ENCODE peak calls at places on chromosome 7, in five cellular contexts. S is cerebellum; I is stimulated activated CD4-positive, alpha-beta T cell treated with anti-CD3 and anti-CD28 coated beads, Interleukin-1b, Interleukin-23, amount 100 ng/mL, for 24 hours; Y is activated naive CD4-positive, alpha-beta T cell; A is cardiac septum. B is an unnamed sample.

GRCh38 chr7:108138911-108139310 is 8.8 kb upstream of the LAMB4 start:
- DNase-seq in S (no peak), I (no peak), Y (no peak), A (no peak), B (no peak)

GRCh38 chr7:5525271-5526189 is 101.9 kb upstream of the TNRC18 start:
- DNase-seq in S (no peak), I (no peak), Y (no peak), A (no peak), B (no peak)

GRCh38 chr7:211715-212058 is 19.3 kb downstream of the FAM20C start:
- DNase-seq in S (no peak), I (no peak), Y (no peak), A (no peak), B (no peak)

GRCh38 chr7:157410831-157411556 is 74.2 kb downstream of the DNAJB6 start:
- DNase-seq in S (no peak), I (no peak), Y (no peak), A (no peak), B (no peak)

GRCh38 chr7:39948375-39948774 is 1.7 kb upstream of the CDK13 start:
- DNase-seq in S (no peak), I (no peak), Y (no peak), A (no peak), B (no peak)

GRCh38 chr7:4634166-4634565 is 47.9 kb upstream of the FOXK1 start:
- DNase-seq in S (no peak), I (no peak), Y (no peak), A (no peak), B (no peak)

GRCh38 chr7:35749548-35749947 is 51.3 kb upstream of the SEPTIN7 start:
- DNase-seq in S (no peak), I (no peak), Y (no peak), A (no peak), B (no peak)

GRCh38 chr7:103866919-103867318 is 122.5 kb downstream of the RELN start:
- DNase-seq in S (no peak), I (no peak), Y (no peak), A (no peak), B (peak; percentile 90)

GRCh38 chr7:94274828-94275227 is 119.9 kb upstream of the COL1A2 start:
- DNase-seq in S (no peak), I (no peak), Y (no peak), A (no peak), B (no peak)

GRCh38 chr7:19177269-19177668 is 32.0 kb upstream of the FERD3L start:
- DNase-seq in S (no peak), I (no peak), Y (no peak), A (no peak), B (no peak)

B was measured in NCI-H1930.